ENCODE peak calls at places on chromosomes 2 and 18, in nine cellular contexts. U, L, M, G, J, W, F, S and C are unnamed samples.

GRCh38 chr2:37190290-37190689 is 1.8 kb upstream of the SULT6B1 start:
- DNase-seq in M (no peak), S (no peak), W (no peak), L (no peak), U (no peak), G (no peak), F (no peak), J (no peak), C (no peak)

GRCh38 chr2:95056461-95057459 is 31.3 kb downstream of the MAL start:
- DNase-seq in G (no peak), U (no peak), J (no peak), M (no peak), F (no peak), L (peak; percentile 74), S (no peak), W (no peak), C (no peak)

GRCh38 chr2:236179653-236180500 is 11.7 kb upstream of the GBX2 start:
- DNase-seq in W (no peak), L (no peak), U (no peak), G (no peak), F (no peak), S (peak; percentile 12), J (no peak), M (no peak), C (no peak)

GRCh38 chr2:136327162-136327852 is 209.4 kb upstream of the CXCR4 start:
- DNase-seq in U (peak; percentile 89), J (no peak), L (no peak), M (no peak), S (no peak), F (peak; percentile 19), G (no peak), W (no peak), C (peak; percentile 68)

GRCh38 chr2:41970898-41971660 is 76.7 kb upstream of the PKDCC start:
- DNase-seq in S (no peak), M (no peak), J (no peak), F (no peak), W (no peak), U (no peak), G (no peak), L (no peak), C (no peak)

GRCh38 chr2:105571445-105571987 is 172.7 kb upstream of the FHL2 start:
- DNase-seq in J (no peak), F (no peak), W (peak; percentile 26), U (no peak), L (no peak), M (no peak), S (no peak), G (no peak), C (no peak)

GRCh38 chr2:88671786-88672427 is 19.6 kb upstream of the RPIA start:
- DNase-seq in F (no peak), G (peak; percentile 36), W (no peak), L (no peak), M (no peak), J (peak; percentile 10), S (peak; percentile 27), U (peak; percentile 57), C (no peak)

GRCh38 chr18:59810740-59811520 is 88.9 kb upstream of the PMAIP1 start:
- DNase-seq in L (no peak), W (no peak), G (no peak), F (no peak), M (no peak), U (no peak), J (no peak), S (no peak), C (no peak)

GRCh38 chr18:55317832-55318231 is 270.2 kb downstream of the TCF4 start:
- DNase-seq in J (no peak), F (no peak), M (no peak), W (no peak), S (no peak), L (no peak), U (no peak), G (no peak), C (no peak)

GRCh38 chr2:3659447-3660432 is 1.7 kb downstream of the ALLC start:
- DNase-seq in F (no peak), L (no peak), S (no peak), M (no peak), U (no peak), W (peak; percentile 56), G (no peak), J (peak; percentile 14), C (no peak)

GRCh38 chr2:211085056-211085680 is 528.8 kb downstream of the CPS1 start:
- DNase-seq in F (peak; percentile 21), S (peak; percentile 9), J (peak; percentile 12), G (no peak), M (no peak), L (no peak), W (no peak), U (peak; percentile 19), C (no peak)

GRCh38 chr2:128499367-128500135 is 180.9 kb upstream of the HS6ST1 start:
- DNase-seq in S (no peak), W (no peak), M (no peak), G (peak; percentile 22), J (no peak), F (no peak), L (peak; percentile 37), U (no peak), C (no peak)

GRCh38 chr2:173749315-173749714 is 215.9 kb downstream of the SP3 start:
- DNase-seq in J (no peak), W (no peak), F (no peak), L (no peak), S (no peak), U (no peak), G (no peak), M (no peak), C (no peak)

GRCh38 chr18:62165583-62165982 is 21.3 kb downstream of the PIGN start:
- DNase-seq in W (no peak), F (no peak), U (no peak), M (no peak), S (no peak), G (no peak), L (no peak), J (no peak), C (no peak)

GRCh38 chr2:196335238-196335637 is 163.9 kb upstream of the STK17B start:
- DNase-seq in L (no peak), G (peak; percentile 45), W (no peak), M (peak; percentile 62), U (no peak), J (no peak), S (no peak), F (no peak), C (no peak)

GRCh38 chr2:43132523-43133301 is 93.7 kb downstream of the ZFP36L2 start:
- DNase-seq in S (no peak), J (no peak), L (no peak), U (peak; percentile 63), G (no peak), M (no peak), F (no peak), W (no peak), C (no peak)

GRCh38 chr2:239370403-239370802 is 30.4 kb downstream of the HDAC4 start:
- DNase-seq in W (no peak), L (no peak), G (no peak), F (no peak), M (no peak), J (peak; percentile 2), U (no peak), S (no peak), C (no peak)

GRCh38 chr18:6021341-6022088 is 126.2 kb upstream of the TMEM200C start:
- DNase-seq in J (no peak), G (no peak), W (no peak), S (no peak), L (no peak), F (no peak), U (no peak), M (no peak), C (no peak)

DNA sequence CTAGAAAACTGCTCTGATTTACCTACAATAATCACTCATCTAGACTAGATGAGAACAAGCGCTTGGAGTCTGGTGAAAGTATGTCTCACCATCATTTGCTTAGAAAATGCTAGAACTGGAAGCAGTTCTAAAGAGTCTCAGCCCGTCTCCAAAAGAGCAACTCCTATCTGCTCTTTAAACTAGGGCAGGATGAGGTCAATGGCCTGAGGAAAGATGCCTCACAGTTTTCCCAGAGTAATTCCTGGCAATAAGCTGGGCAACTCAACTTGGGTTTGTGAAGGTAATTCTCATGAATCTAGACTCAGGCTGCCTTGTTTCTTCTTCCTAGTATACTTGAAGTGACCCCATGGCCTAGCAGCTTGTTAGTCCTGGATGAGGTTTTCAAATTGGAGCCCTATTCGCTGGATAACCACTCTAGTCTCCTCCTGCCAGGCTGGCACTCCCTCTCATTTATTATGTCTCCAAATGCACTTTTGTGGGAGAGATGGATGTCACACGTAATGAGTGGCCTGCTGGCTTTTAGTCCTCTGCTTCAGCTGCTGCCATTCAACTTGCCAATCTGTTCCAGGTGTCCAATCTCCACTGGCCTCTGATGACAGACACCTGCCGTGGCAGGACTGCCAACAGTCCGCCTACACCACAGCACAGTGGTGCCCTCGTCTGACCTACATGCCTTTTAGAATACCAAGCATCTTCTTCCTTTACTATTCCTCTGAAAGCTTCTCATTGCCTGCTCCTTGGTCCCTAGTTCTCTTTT is 80.9 kb downstream of the CABYR start:
- DNase-seq in S (no peak), J (peak; percentile 33), F (no peak), W (no peak), L (no peak), U (no peak), G (no peak), M (no peak), C (no peak)
- H3K27ac ChIP-seq in S (no peak overlapping the region), J (no peak overlapping the region), F (no peak overlapping the region), W (peak overlapping the region; percentile 44), L (peak overlapping the region; percentile 73), U (no peak overlapping the region), G (no peak overlapping the region), M (no peak overlapping the region), C (no peak overlapping the region)

GRCh38 chr18:22469061-22469689 is 51.5 kb upstream of the CTAGE1 start:
- DNase-seq in S (no peak), L (no peak), J (no peak), M (no peak), W (no peak), G (no peak), F (no peak), U (no peak), C (no peak)
- H3K27ac ChIP-seq in S (no peak overlapping the region), L (no peak overlapping the region), J (no peak overlapping the region), M (no peak overlapping the region), W (peak overlapping the region; percentile 96), G (no peak overlapping the region), F (no peak overlapping the region), U (no peak overlapping the region), C (no peak overlapping the region)

GRCh38 chr2:21331625-21332370 is 208.0 kb downstream of the TDRD15 start:
- DNase-seq in G (no peak), L (no peak), J (no peak), M (no peak), F (no peak), W (no peak), U (no peak), S (no peak), C (no peak)

GRCh38 chr2:21330786-21331391 is 207.1 kb downstream of the TDRD15 start:
- DNase-seq in S (no peak), F (no peak), W (no peak), L (no peak), M (no peak), U (no peak), J (no peak), G (no peak), C (no peak)

GRCh38 chr2:21326152-21326551 is 202.4 kb downstream of the TDRD15 start:
- DNase-seq in S (no peak), L (no peak), F (no peak), M (no peak), G (no peak), J (no peak), W (no peak), U (no peak), C (no peak)
- H3K27ac ChIP-seq in S (no peak overlapping the region), L (no peak overlapping the region), F (no peak overlapping the region), M (no peak overlapping the region), G (no peak overlapping the region), J (no peak overlapping the region), W (no peak overlapping the region), U (no peak overlapping the region), C (no peak overlapping the region)

GRCh38 chr18:48785686-48786470 is 164.9 kb downstream of the SMAD7 start:
- DNase-seq in L (peak; percentile 17), J (no peak), U (no peak), W (peak; percentile 4), S (no peak), F (no peak), M (no peak), G (no peak), C (no peak)
- H3K27ac ChIP-seq in L (no peak overlapping the region), J (no peak overlapping the region), U (no peak overlapping the region), W (no peak overlapping the region), S (no peak overlapping the region), F (no peak overlapping the region), M (no peak overlapping the region), G (no peak overlapping the region), C (no peak overlapping the region)